ENCODE peak calls at places on chromosomes 12 and 14, in eight cellular contexts. E is GM12865; Z is heart right ventricle; G is right cardiac atrium; B is cardiac fibroblast; P is transverse colon; D is neuronal stem cell; S is CD4-positive, alpha-beta memory T cell. Y is an unnamed sample.

GRCh38 chr12:124632510-124632909 is 65.1 kb upstream of the NCOR2 start:
- DNase-seq in Z (no peak), P (no peak), S (no peak), B (peak), E (no peak), G (no peak), D (no peak), Y (no peak)

GRCh38 chr12:114841557-114842251 is 157.7 kb upstream of the TBX3 start:
- DNase-seq in P (no peak), G (no peak), E (no peak), S (no peak), B (no peak), Z (no peak), D (no peak), Y (no peak)

GRCh38 chr12:116784238-116784612 is 46.1 kb downstream of the RNFT2 start:
- DNase-seq in G (no peak), D (no peak), P (no peak), B (no peak), Z (no peak), E (peak), S (no peak), Y (no peak)

GRCh38 chr12:131900397-131900796 is 6.0 kb downstream of the ULK1 start:
- DNase-seq in P (no peak), E (no peak), D (no peak), S (no peak), Z (no peak), G (peak), B (no peak), Y (peak)

GRCh38 chr14:90111895-90112534 is 50.2 kb downstream of the KCNK13 start:
- DNase-seq in B (no peak), P (no peak), Z (no peak), S (no peak), E (no peak), G (no peak), D (no peak), Y (no peak)

GRCh38 chr14:49921401-49921800 is 28.5 kb downstream of the ARF6 start:
- DNase-seq in D (no peak), B (no peak), Z (no peak), S (no peak), G (no peak), E (no peak), P (no peak), Y (no peak)

GRCh38 chr14:56630707-56631106 is 51.1 kb downstream of the TMEM260 start:
- DNase-seq in G (no peak), P (no peak), Z (no peak), E (no peak), S (no peak), D (no peak), B (peak), Y (no peak)

GRCh38 chr12:65955418-65955817 is 131.1 kb downstream of the HMGA2 start:
- DNase-seq in G (no peak), B (no peak), E (no peak), S (no peak), D (no peak), Z (no peak), P (no peak), Y (no peak)

GRCh38 chr12:27009926-27010325 is 4.3 kb downstream of the TM7SF3 start:
- DNase-seq in Z (no peak), S (no peak), P (no peak), G (no peak), E (peak), D (no peak), B (no peak), Y (no peak)

GRCh38 chr14:22381751-22382150 is 207.3 kb downstream of the DAD1 start:
- DNase-seq in S (no peak), D (no peak), E (no peak), B (no peak), Z (no peak), G (no peak), P (no peak), Y (no peak)

GRCh38 chr12:74365178-74365964 is 172.3 kb upstream of the ATXN7L3B start:
- DNase-seq in S (no peak), G (no peak), E (peak), Z (no peak), P (no peak), D (no peak), B (peak), Y (peak)

GRCh38 chr12:107760207-107760816 is 625 bp downstream of the PRDM4 start:
- DNase-seq in Z (peak), D (peak), P (peak), E (peak), G (no peak), S (peak), B (peak), Y (peak)

GRCh38 chr14:101288436-101289229 is 272.7 kb upstream of the DIO3 start:
- DNase-seq in E (no peak), P (no peak), D (no peak), B (no peak), S (no peak), Z (no peak), G (no peak), Y (peak)

GRCh38 chr12:7137868-7138267 is 7.7 kb downstream of the CLSTN3 start:
- DNase-seq in B (no peak), D (no peak), G (no peak), P (no peak), Z (no peak), E (no peak), S (no peak), Y (no peak)

GRCh38 chr14:93132472-93133065 is 16.8 kb upstream of the ITPK1 start:
- DNase-seq in P (no peak), Z (no peak), S (no peak), E (peak), G (no peak), D (no peak), B (peak), Y (peak)

GRCh38 chr12:37666069-37666781 is 650.3 kb upstream of the ALG10B start:
- DNase-seq in G (no peak), Z (no peak), P (no peak), D (no peak), B (no peak), S (no peak), E (no peak), Y (no peak)

GRCh38 chr12:57300961-57301584 is 50.1 kb upstream of the STAC3 start:
- DNase-seq in S (no peak), D (no peak), G (no peak), B (no peak), P (no peak), Z (no peak), E (no peak), Y (no peak)

GRCh38 chr12:55736780-55737580 is 5.9 kb upstream of the GDF11 start:
- DNase-seq in Z (peak), D (no peak), B (peak), E (peak), G (peak), P (peak), S (peak), Y (peak)

GRCh38 chr12:105106621-105107020 is 910 bp upstream of the WASHC4 start:
- DNase-seq in D (no peak), E (no peak), G (no peak), Z (no peak), B (no peak), S (no peak), P (no peak), Y (no peak)

GRCh38 chr12:109743076-109743910 is 29.7 kb downstream of the FAM222A start:
- DNase-seq in S (no peak), G (no peak), Z (no peak), B (no peak), D (no peak), P (no peak), E (no peak), Y (peak)

GRCh38 chr12:71045781-71046180 is 112.0 kb downstream of the TSPAN8 start:
- DNase-seq in B (peak), Z (no peak), P (no peak), S (no peak), G (no peak), D (no peak), E (peak), Y (no peak)

GRCh38 chr14:78340250-78340649 is 170.1 kb downstream of the NRXN3 start:
- DNase-seq in Z (no peak), S (no peak), G (no peak), E (no peak), D (no peak), P (no peak), B (no peak), Y (no peak)

GRCh38 chr14:23828611-23829010 is 125.0 kb upstream of the DHRS4 start:
- DNase-seq in P (no peak), E (no peak), S (no peak), Z (no peak), G (no peak), D (no peak), B (no peak), Y (no peak)

GRCh38 chr14:90760055-90760444 is 56.2 kb downstream of the TTC7B start:
- DNase-seq in G (peak), S (no peak), D (no peak), Z (no peak), B (no peak), P (no peak), E (no peak), Y (no peak)

GRCh38 chr12:100717733-100718067 is 76.9 kb upstream of the ANO4 start:
- DNase-seq in P (no peak), D (no peak), E (no peak), G (no peak), B (no peak), Z (no peak), S (no peak), Y (no peak)

GRCh38 chr14:81710232-81710845 is 176.7 kb upstream of the SEL1L start:
- DNase-seq in Z (no peak), E (peak), G (no peak), S (no peak), P (no peak), B (peak), D (peak), Y (peak)

GRCh38 chr12:30988887-30989286 is 62.3 kb downstream of the TSPAN11 start:
- DNase-seq in G (peak), P (peak), E (no peak), S (no peak), D (no peak), Z (no peak), B (no peak), Y (peak)

GRCh38 chr12:53268637-53269562 is 801 bp downstream of the ESPL1 start:
- DNase-seq in B (no peak), Z (no peak), P (no peak), D (no peak), S (no peak), G (no peak), E (no peak), Y (no peak)

GRCh38 chr12:76424941-76425340 is 76.7 kb upstream of the BBS10 start:
- DNase-seq in D (no peak), S (no peak), E (no peak), Z (no peak), P (no peak), G (no peak), B (no peak), Y (no peak)

GRCh38 chr14:23910081-23910875 is 43.3 kb upstream of the DHRS4 start:
- DNase-seq in E (peak), G (no peak), B (peak), D (peak), P (peak), Z (no peak), S (no peak), Y (peak)

GRCh38 chr14:51626788-51627187 is 24.9 kb upstream of the FRMD6 start:
- DNase-seq in D (no peak), E (no peak), Z (no peak), B (no peak), S (no peak), P (no peak), G (no peak), Y (no peak)

GRCh38 chr12:12221560-12221959 is 45.3 kb downstream of the LRP6 start:
- DNase-seq in Z (no peak), E (no peak), P (no peak), G (no peak), D (no peak), B (no peak), S (no peak), Y (no peak)

GRCh38 chr14:53808042-53808441 is 148.6 kb downstream of the BMP4 start:
- DNase-seq in G (no peak), S (no peak), Z (no peak), E (no peak), P (no peak), D (no peak), B (no peak), Y (no peak)

GRCh38 chr12:43285248-43285647 is 266.8 kb downstream of the ADAMTS20 start:
- DNase-seq in G (no peak), Z (no peak), E (no peak), S (no peak), D (no peak), P (no peak), B (peak), Y (no peak)

GRCh38 chr14:58082011-58082410 is 70.0 kb downstream of the ARMH4 start:
- DNase-seq in D (no peak), E (no peak), S (no peak), G (no peak), P (no peak), Z (no peak), B (no peak), Y (no peak)

GRCh38 chr14:50018236-50019210 is 97.8 kb downstream of the VCPKMT start:
- DNase-seq in S (no peak), Z (no peak), P (peak), E (no peak), D (no peak), B (no peak), G (no peak), Y (peak)

GRCh38 chr12:109927622-109928021 is 27.5 kb downstream of the TCHP start:
- DNase-seq in Z (no peak), S (peak), G (peak), B (peak), E (peak), D (no peak), P (peak), Y (peak)

GRCh38 chr12:82652071-82652470 is 34.6 kb upstream of the TMTC2 start:
- DNase-seq in P (no peak), E (no peak), B (no peak), G (no peak), Z (no peak), S (no peak), D (no peak), Y (no peak)
- H3K4me3 ChIP-seq in P (no peak), E (no peak), B (no peak), G (no peak), Z (no peak), S (no peak), D (no peak), Y (no peak)

GRCh38 chr12:54277823-54278276 is 2.1 kb downstream of the CBX5 start:
- DNase-seq in G (no peak), E (no peak), P (no peak), B (peak), Z (no peak), D (no peak), S (no peak), Y (no peak)
- H3K4me3 ChIP-seq in G (peak), E (peak), P (no peak), B (peak), Z (peak), D (peak), S (peak), Y (no peak)

DNA sequence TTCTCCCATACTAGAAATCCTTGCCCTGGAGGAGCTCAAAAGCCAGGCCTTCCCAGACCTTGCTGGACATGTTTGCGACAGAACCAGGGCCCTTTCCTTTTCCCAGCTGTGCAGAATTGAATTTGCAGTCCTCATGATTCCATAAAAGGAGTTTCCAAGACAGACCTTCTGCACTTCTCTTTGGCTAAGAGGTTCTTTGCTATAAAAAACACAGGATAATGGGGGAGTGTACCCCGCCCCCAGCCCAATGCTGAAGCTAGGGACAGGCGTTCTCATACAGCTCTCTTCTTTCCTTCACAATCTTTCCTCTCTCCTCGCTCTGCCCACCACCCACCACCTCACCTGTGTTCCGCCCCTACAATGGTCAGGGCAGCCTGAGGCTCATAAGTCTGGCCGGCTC is 172.3 kb upstream of the FKBP4 start:
- DNase-seq in G (no peak), Z (no peak), D (no peak), S (no peak), E (no peak), B (no peak), P (no peak), Y (no peak)
- H3K4me3 ChIP-seq in G (no peak), Z (no peak), D (no peak), S (no peak), E (no peak), B (no peak), P (no peak), Y (no peak)

GRCh38 chr12:123034865-123035264 is 54.4 kb downstream of the ARL6IP4 start:
- DNase-seq in G (peak), E (no peak), Z (no peak), S (no peak), D (no peak), B (no peak), P (no peak), Y (no peak)

GRCh38 chr12:123035841-123036240 is 55.4 kb downstream of the ARL6IP4 start:
- DNase-seq in E (no peak), S (no peak), D (no peak), Z (no peak), G (peak), B (no peak), P (no peak), Y (no peak)

GRCh38 chr12:123032736-123033391 is 52.4 kb downstream of the ARL6IP4 start:
- DNase-seq in B (no peak), S (no peak), D (no peak), P (no peak), Z (no peak), E (no peak), G (peak), Y (no peak)

GRCh38 chr12:123033392-123034021 is 53.0 kb downstream of the ARL6IP4 start:
- DNase-seq in P (no peak), G (peak), E (no peak), D (no peak), B (no peak), Z (no peak), S (no peak), Y (no peak)

GRCh38 chr12:123034022-123034541 is 53.6 kb downstream of the ARL6IP4 start:
- DNase-seq in E (no peak), G (peak), B (no peak), P (no peak), S (no peak), D (no peak), Z (no peak), Y (no peak)
- H3K4me3 ChIP-seq in E (no peak), G (no peak), B (no peak), P (no peak), S (no peak), D (no peak), Z (no peak), Y (no peak)

GRCh38 chr14:74619672-74620131 is 7.7 kb upstream of the LTBP2 start:
- DNase-seq in S (no peak), P (peak), B (peak), D (no peak), G (peak), E (no peak), Z (peak), Y (peak)
- H3K4me3 ChIP-seq in S (no peak), P (no peak), B (no peak), D (no peak), G (no peak), E (no peak), Z (no peak), Y (no peak)

DNA sequence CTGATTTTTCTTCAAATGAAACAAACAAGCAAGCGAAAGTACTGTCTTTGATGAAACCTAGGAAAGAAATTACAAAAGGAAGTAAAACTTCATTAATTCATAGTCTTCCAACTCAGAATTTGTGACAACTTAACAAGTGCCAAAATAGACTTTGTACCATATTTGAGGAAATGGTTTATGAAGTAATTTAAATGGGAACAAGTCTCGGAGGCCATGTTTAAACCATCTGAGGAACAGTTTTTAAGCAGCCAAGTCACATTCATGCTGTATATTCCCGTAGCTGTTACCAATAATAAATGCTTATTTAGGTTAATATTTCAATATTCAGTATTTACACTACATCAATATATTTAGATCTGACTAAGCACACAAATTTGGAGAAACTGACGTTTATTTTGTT is 779 bp upstream of the ARHGDIB start:
- DNase-seq in D (no peak), Z (no peak), E (peak), S (no peak), G (no peak), B (no peak), P (no peak), Y (no peak)
- H3K4me3 ChIP-seq in D (no peak), Z (peak), E (peak), S (peak), G (peak), B (peak), P (no peak), Y (no peak)